ENCODE peak calls at places on chromosomes 7 and 10, in nine cellular contexts. I is glomerular endothelial cell; T is OCI-LY7; D is GM23248; X is occipital lobe; J is stimulated activated CD8-positive, alpha-beta memory T cell treated with anti-CD3 and anti-CD28 coated beads, Interleukin-7, amount 100 ng/mL, for 24 hours; S is lung microvascular endothelial cell; Y is Daoy; R is lower lobe of right lung. A is an unnamed sample.

GRCh38 chr10:129031233-129032150 is 435.5 kb upstream of the MGMT start:
- DNase-seq in I (no peak), T (peak), D (peak), X (no peak), J (peak), S (peak), Y (peak), R (no peak), A (peak)

GRCh38 chr10:55822096-55822495 is 539.0 kb downstream of the ZWINT start:
- DNase-seq in I (no peak), T (no peak), D (no peak), X (no peak), J (no peak), S (no peak), Y (no peak), R (no peak), A (no peak)

GRCh38 chr10:121841862-121842261 is 86.0 kb downstream of the ATE1 start:
- DNase-seq in I (no peak), T (no peak), D (no peak), X (no peak), J (no peak), S (no peak), Y (no peak), R (no peak), A (no peak)

GRCh38 chr7:106824458-106824857 is 40.6 kb upstream of the PIK3CG start:
- DNase-seq in I (no peak), T (no peak), D (peak), X (no peak), J (no peak), S (no peak), Y (peak), R (no peak), A (peak)

GRCh38 chr7:29274156-29275017 is 79.8 kb downstream of the CHN2 start:
- DNase-seq in I (no peak), T (no peak), D (peak), X (peak), J (no peak), S (no peak), Y (no peak), R (no peak), A (peak)

GRCh38 chr7:47147213-47147631 is 434.7 kb downstream of the TNS3 start:
- DNase-seq in I (no peak), T (no peak), D (no peak), X (no peak), J (no peak), S (no peak), Y (no peak), R (peak), A (no peak)

GRCh38 chr7:94382155-94382554 is 12.5 kb upstream of the COL1A2 start:
- DNase-seq in I (no peak), T (no peak), D (peak), X (no peak), J (no peak), S (no peak), Y (no peak), R (no peak), A (no peak)

GRCh38 chr7:139695616-139696015 is 82.2 kb downstream of the HIPK2 start:
- DNase-seq in I (no peak), T (no peak), D (peak), X (no peak), J (no peak), S (no peak), Y (no peak), R (no peak), A (peak)

GRCh38 chr7:52088008-52088787 is 771.6 kb upstream of the COBL start:
- DNase-seq in I (no peak), T (no peak), D (no peak), X (peak), J (no peak), S (no peak), Y (no peak), R (no peak), A (peak)

GRCh38 chr7:66671034-66671433 is 42.4 kb downstream of the KCTD7 start:
- DNase-seq in I (no peak), T (no peak), D (no peak), X (no peak), J (no peak), S (no peak), Y (no peak), R (no peak), A (no peak)

GRCh38 chr7:31123317-31123716 is 71.2 kb downstream of the ADCYAP1R1 start:
- DNase-seq in I (no peak), T (no peak), D (no peak), X (no peak), J (no peak), S (no peak), Y (no peak), R (no peak), A (no peak)

GRCh38 chr10:26503911-26504310 is 65.8 kb downstream of the APBB1IP start:
- DNase-seq in I (no peak), T (peak), D (peak), X (no peak), J (no peak), S (no peak), Y (no peak), R (no peak), A (no peak)

GRCh38 chr7:151119055-151119415 is 32.8 kb downstream of the AGAP3 start:
- DNase-seq in I (no peak), T (no peak), D (no peak), X (no peak), J (no peak), S (no peak), Y (no peak), R (no peak), A (no peak)

GRCh38 chr10:693506-693905 is 4.0 kb upstream of the DIP2C start:
- DNase-seq in I (no peak), T (no peak), D (peak), X (no peak), J (no peak), S (no peak), Y (peak), R (no peak), A (peak)

GRCh38 chr7:127726481-127726880 is 74.5 kb downstream of the SND1 start:
- DNase-seq in I (no peak), T (no peak), D (no peak), X (no peak), J (no peak), S (no peak), Y (no peak), R (no peak), A (no peak)

A was measured in astrocyte of the hippocampus.